ENCODE peak calls at places on chromosomes 4 and X, in four cellular contexts. J, A, X and Z are unnamed samples.

GRCh38 chr4:36351082-36351666 is 69.8 kb downstream of the DTHD1 start:
- DNase-seq in J (peak), X (peak), A (peak), Z (peak)

GRCh38 chr4:83961575-83961974 is 425.7 kb downstream of the GPAT3 start:
- DNase-seq in X (no peak), J (no peak), A (no peak), Z (no peak)

GRCh38 chr4:89196745-89197144 is 85.4 kb downstream of the TIGD2 start:
- DNase-seq in X (no peak), J (no peak), A (peak), Z (peak)

GRCh38 chr4:88341227-88342192 is 37.1 kb upstream of the HERC6 start:
- DNase-seq in J (no peak), X (no peak), A (peak), Z (no peak)

GRCh38 chr4:186621959-186622553 is 66.7 kb upstream of the MTNR1A start:
- DNase-seq in X (no peak), A (no peak), J (no peak), Z (no peak)

GRCh38 chr4:141782205-141782604 is 145.8 kb downstream of the IL15 start:
- DNase-seq in X (no peak), A (no peak), J (no peak), Z (no peak)

GRCh38 chr4:2968381-2968780 is 5.0 kb downstream of the GRK4 start:
- DNase-seq in J (no peak), A (no peak), X (no peak), Z (no peak)

GRCh38 chrX:68929332-68930150 is 100.7 kb downstream of the EFNB1 start:
- DNase-seq in J (no peak), A (no peak), X (no peak), Z (no peak)

GRCh38 chr4:26489101-26489669 is 1.1 kb downstream of the CCKAR start:
- DNase-seq in J (no peak), X (no peak), A (no peak), Z (no peak)

GRCh38 chr4:38055566-38055965 is 95.4 kb downstream of the PTTG2 start:
- DNase-seq in A (no peak), J (no peak), X (no peak), Z (peak)

GRCh38 chrX:68411729-68412128 is 21.6 kb downstream of the OPHN1 start:
- DNase-seq in X (no peak), J (no peak), A (no peak), Z (no peak)

GRCh38 chr4:139152249-139152648 is 24.8 kb downstream of the ELF2 start:
- DNase-seq in X (no peak), J (no peak), A (no peak), Z (no peak)

GRCh38 chrX:134718329-134719317 is 60.4 kb upstream of the PLAC1 start:
- DNase-seq in A (no peak), X (no peak), J (peak), Z (peak)

GRCh38 chr4:121510260-121510942 is 129.6 kb upstream of the QRFPR start:
- DNase-seq in X (no peak), A (no peak), J (no peak), Z (no peak)

GRCh38 chr4:183197140-183197539 is 98.1 kb downstream of the WWC2 start:
- DNase-seq in X (no peak), J (no peak), A (no peak), Z (no peak)

GRCh38 chr4:133154725-133155124 is 5.6 kb downstream of the PCDH10 start:
- DNase-seq in A (peak), X (no peak), J (no peak), Z (peak)

DNA sequence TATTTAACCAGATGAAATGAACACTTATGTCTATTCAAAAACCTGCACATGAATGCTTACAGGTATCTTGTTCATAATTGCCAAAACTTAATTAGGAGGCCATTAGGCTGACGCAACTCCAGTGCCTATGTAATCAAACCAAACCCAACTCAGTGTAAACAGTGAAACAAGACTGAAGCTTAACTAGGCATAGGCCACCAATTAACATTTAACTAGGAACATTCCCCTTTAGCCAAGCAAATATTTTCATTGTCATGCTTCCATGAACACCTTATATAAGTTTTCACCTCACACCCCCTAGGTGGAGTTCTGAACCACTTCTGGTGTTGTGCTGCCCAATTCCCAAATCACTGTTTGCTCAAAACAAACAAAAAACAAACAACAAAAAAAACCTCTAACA is 686.0 kb downstream of the STPG2 start:
- DNase-seq in J (no peak), X (no peak), A (no peak), Z (no peak)
- TF ChIP-seq REST in J (no peak), X (no peak), A (no peak), Z (no peak)

GRCh38 chrX:790780-791360 is 160.3 kb downstream of the SHOX start:
- DNase-seq in X (no peak), J (no peak), A (no peak), Z (peak)
- TF ChIP-seq JUNB in X (no peak), J (no peak), A (no peak), Z (no peak)

DNA sequence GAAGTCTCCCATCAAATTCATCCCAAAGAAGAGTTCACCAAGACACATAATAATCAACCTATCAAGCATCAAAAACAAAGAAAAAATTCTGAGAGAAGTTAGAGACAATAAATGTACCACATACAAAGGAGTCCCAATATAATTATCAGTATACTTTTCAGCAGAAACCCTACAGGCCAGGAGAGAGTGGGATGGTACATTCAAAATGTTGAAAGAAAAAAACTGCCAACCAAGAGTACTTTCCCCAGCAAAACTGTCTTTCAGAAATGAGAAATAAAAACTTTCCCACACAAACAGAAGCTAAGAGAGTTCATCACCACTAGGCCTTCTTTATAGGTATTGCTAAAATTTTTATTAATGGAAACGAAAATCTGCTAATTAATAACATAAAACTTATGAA is 164.4 kb upstream of the LNX1 start:
- DNase-seq in X (no peak), J (no peak), A (no peak), Z (no peak)
- H2AFZ ChIP-seq in X (no peak), J (no peak), A (no peak), Z (no peak)

DNA sequence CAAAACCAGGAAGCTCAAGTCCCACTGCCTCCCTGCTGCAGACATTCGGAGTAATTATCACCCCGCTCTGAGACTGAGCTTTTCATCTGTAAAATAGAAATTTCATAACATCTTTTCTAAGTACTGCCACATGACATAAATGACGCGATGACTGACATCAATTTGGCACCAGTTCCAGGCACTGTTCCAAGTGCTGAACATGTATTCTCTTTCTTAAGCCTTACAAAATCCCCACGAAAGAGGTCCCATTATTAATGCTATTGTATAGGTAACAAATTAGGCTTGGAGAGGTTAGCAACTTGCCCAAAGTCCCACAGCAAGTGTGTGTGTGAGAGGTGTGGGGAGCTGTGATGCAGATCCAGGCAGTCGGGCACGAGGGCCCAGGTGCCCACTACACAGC is 56.4 kb downstream of the SLC2A9 start:
- DNase-seq in X (no peak), J (no peak), A (no peak), Z (no peak)
- TF ChIP-seq REST in X (no peak), J (no peak), A (no peak), Z (no peak)

GRCh38 chr4:74109894-74110605 is 11.1 kb upstream of the CXCL2 start:
- DNase-seq in A (no peak), J (no peak), X (no peak), Z (no peak)

GRCh38 chr4:74110670-74111069 is 11.7 kb upstream of the CXCL2 start:
- DNase-seq in J (no peak), A (no peak), X (no peak), Z (no peak)

GRCh38 chr4:74108457-74109115 is 9.6 kb upstream of the CXCL2 start:
- DNase-seq in X (no peak), J (no peak), A (no peak), Z (no peak)

GRCh38 chr4:74111576-74111975 is 12.6 kb upstream of the CXCL2 start:
- DNase-seq in X (no peak), A (no peak), J (no peak), Z (no peak)

GRCh38 chr4:74109116-74109791 is 10.3 kb upstream of the CXCL2 start:
- DNase-seq in X (no peak), J (no peak), A (no peak), Z (peak)
- TF ChIP-seq JUNB in X (no peak), J (no peak), A (no peak), Z (no peak)

GRCh38 chrX:118496763-118497079 is 1.1 kb downstream of the DOCK11 start:
- DNase-seq in X (no peak), J (no peak), A (no peak), Z (peak)
- H2AFZ ChIP-seq in X (peak), J (peak), A (no peak), Z (no peak)

DNA sequence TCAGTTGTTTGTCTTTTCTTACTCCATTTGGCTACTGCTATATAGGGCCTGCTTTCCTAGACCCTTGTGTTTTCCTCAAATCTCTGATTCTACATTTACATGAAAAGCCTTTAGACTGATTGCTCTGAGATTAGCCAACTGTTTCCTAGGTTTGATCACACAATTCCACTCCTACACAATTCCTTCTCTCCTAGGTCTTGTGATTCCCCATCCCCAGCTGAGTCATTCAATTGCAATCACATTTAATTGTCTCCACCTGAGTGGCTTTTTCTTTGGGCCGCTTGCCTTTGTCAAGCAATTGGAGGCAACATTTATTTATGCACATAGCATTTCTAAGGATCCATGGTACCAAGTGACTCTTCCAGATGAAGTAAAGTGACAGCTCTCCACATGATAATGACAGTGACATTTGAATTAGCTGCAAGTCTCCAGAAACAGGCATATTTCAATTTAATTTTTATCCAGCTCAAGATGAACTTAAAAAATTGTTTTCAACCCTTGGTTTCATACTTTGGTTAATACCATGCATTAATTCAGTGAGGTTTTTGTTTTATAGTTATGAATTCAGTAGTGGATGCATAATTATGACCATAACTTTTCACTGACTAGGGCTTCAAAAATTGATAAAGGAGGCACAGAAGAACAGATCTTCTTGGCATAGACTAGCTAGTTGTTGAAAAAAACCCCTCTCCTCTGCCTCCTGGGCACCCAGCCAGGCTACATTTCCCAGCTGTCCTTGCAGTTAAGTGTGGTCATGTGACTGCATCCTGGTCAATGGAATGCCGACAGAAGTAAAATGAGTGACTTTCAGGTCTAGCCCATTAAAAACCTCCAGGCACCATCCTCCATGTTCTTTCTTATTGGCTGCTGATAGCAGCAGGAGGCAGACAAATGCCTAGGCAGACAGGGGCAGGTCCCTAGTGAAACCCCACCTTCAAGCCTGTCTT is 35.6 kb downstream of the ATXN3L start:
- DNase-seq in J (no peak), A (no peak), X (no peak), Z (peak)
- TF ChIP-seq REST in J (no peak), A (no peak), X (no peak), Z (no peak)

GRCh38 chr4:99677161-99677560 is 19.5 kb upstream of the C4orf54 start:
- DNase-seq in A (no peak), J (no peak), X (no peak), Z (no peak)
- TF ChIP-seq JUNB in A (no peak), J (no peak), X (no peak), Z (no peak)

GRCh38 chr4:184263461-184263860 is 45.8 kb upstream of the ENPP6 start:
- DNase-seq in X (no peak), A (no peak), J (no peak), Z (no peak)
- H2AFZ ChIP-seq in X (peak), A (no peak), J (peak), Z (peak)